ENCODE peak calls at places on chromosome 22, in five cellular contexts. X, V, A, Y and R are unnamed samples.

GRCh38 chr22:31932863-31933262 is 11.5 kb upstream of the YWHAH start:
- DNase-seq in X (no peak), V (no peak), A (no peak), Y (no peak), R (no peak)

GRCh38 chr22:37817705-37818311 is 5.4 kb upstream of the GALR3 start:
- DNase-seq in X (peak; percentile 96), V (peak; percentile 74), A (peak; percentile 90), Y (peak; percentile 81), R (peak; percentile 36)

GRCh38 chr22:39177456-39177775 is 24.9 kb upstream of the CBX7 start:
- DNase-seq in X (peak; percentile 83), V (no peak), A (no peak), Y (no peak), R (no peak)

GRCh38 chr22:20406686-20407408 is 12.9 kb downstream of the ZNF74 start:
- DNase-seq in X (peak; percentile 68), V (no peak), A (no peak), Y (no peak), R (no peak)

GRCh38 chr22:27462190-27462589 is 339.4 kb downstream of the MN1 start:
- DNase-seq in X (no peak), V (no peak), A (no peak), Y (peak; percentile 24), R (no peak)

GRCh38 chr22:27667121-27667843 is 134.3 kb downstream of the MN1 start:
- DNase-seq in X (no peak), V (no peak), A (no peak), Y (peak; percentile 62), R (peak; percentile 89)

GRCh38 chr22:39985383-39986045 is 9.2 kb upstream of the FAM83F start:
- DNase-seq in X (no peak), V (no peak), A (peak; percentile 42), Y (no peak), R (no peak)

GRCh38 chr22:31346733-31347250 is 646 bp upstream of the PATZ1 start:
- DNase-seq in X (peak; percentile 90), V (no peak), A (peak; percentile 57), Y (peak; percentile 45), R (no peak)

GRCh38 chr22:29079218-29079901 is 6.5 kb downstream of the KREMEN1 start:
- DNase-seq in X (peak; percentile 64), V (no peak), A (peak; percentile 64), Y (peak; percentile 36), R (peak; percentile 70)

GRCh38 chr22:42202048-42202447 is 68.4 kb downstream of the TCF20 start:
- DNase-seq in X (no peak), V (no peak), A (no peak), Y (no peak), R (no peak)

GRCh38 chr22:44623771-44624510 is 78.1 kb upstream of the PRR5 start:
- DNase-seq in X (no peak), V (no peak), A (no peak), Y (no peak), R (no peak)

GRCh38 chr22:42368379-42369249 is 63.6 kb downstream of the NFAM1 start:
- DNase-seq in X (no peak), V (no peak), A (peak; percentile 34), Y (no peak), R (no peak)

GRCh38 chr22:19431641-19432091 is at the start of gene HIRA:
- DNase-seq in X (peak; percentile 96), V (peak; percentile 81), A (peak; percentile 82), Y (peak; percentile 83), R (peak; percentile 45)

DNA sequence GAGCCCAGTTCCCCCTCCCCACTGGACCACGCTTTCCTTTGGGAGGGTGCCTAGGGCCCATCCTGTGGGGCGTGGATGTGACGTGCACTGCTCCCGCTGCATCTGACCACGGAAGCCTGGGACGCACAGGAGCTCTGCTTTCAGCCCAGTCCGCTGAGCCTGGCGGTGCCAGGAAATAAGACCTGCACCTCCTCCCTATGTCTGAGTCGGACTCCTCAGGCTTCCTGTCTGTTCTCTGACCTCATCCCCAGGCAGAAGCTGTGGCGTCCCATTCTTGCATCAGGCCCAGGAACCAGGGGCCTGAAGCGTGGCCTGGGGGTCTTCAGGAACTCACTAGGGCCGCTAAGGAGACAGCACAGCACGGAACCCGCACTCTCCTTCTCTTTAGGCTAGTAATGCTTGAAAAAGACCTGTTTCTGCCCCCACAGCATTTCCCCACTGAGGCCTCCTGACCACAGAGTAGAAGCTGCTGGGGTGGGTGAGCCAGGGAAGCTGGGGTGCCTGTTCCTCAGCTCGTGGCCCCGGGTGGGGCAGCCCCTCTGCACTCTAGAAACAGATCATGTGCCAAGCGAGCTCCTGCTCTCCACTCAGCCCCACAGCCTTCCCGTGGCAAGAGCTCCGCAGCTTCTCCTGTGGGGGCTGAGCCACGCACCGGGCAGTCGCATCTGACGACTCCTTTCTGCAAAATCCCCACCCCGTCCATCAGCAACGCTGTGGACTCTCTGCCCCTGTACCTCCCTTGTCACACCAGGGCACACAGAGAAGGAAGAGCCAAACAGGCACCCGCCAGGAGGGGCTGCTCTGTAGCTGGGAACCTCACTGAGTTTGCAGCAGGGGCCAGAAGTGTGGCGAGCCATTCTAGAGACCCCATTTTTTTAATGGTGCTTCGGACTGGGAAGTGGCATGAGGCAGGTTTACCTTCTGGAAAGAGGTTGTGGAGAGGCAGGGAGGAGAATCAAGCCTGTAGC is 22.6 kb downstream of the MOV10L1 start:
- DNase-seq in X (peak; percentile 81), V (no peak), A (no peak), Y (peak; percentile 77), R (no peak)
- TF ChIP-seq CTCF in X (no peak), V (no peak), A (no peak), Y (no peak), R (no peak)

GRCh38 chr22:24741769-24742168 is 32.8 kb downstream of the PIWIL3 start:
- DNase-seq in X (no peak), V (no peak), A (no peak), Y (no peak), R (no peak)

GRCh38 chr22:24741357-24741756 is 33.2 kb downstream of the PIWIL3 start:
- DNase-seq in X (no peak), V (no peak), A (no peak), Y (no peak), R (no peak)

GRCh38 chr22:24744638-24745037 is 29.9 kb downstream of the PIWIL3 start:
- DNase-seq in X (no peak), V (no peak), A (no peak), Y (no peak), R (no peak)
- H3K4me3 ChIP-seq in X (no peak overlapping the region), V (no peak overlapping the region), A (no peak overlapping the region), Y (no peak overlapping the region), R (no peak overlapping the region)

DNA sequence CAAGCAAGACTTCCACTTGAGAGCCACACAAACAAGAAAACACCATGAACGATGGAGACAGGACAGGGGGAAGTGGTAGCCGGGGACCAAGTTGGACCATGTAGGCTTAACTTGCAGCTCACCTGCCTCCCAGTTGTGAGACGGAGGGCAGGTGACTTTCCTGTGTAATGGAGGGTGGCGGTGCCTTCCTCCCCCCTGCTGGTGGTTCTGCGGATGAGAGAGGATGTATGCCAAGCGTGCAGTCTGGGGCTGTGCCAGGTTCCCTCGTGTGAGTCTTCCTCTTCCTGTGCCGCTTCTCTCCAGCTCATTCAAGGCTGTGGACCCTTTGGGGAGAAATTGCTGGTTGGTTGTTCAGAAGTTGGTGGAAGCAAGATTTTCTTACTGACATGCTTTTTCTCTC is 35.1 kb downstream of the MPPED1 start:
- DNase-seq in X (no peak), V (no peak), A (no peak), Y (no peak), R (no peak)
- TF ChIP-seq CTCF in X (no peak), V (no peak), A (no peak), Y (no peak), R (no peak)

GRCh38 chr22:46084376-46084775 is 66.0 kb upstream of the PPARA start:
- DNase-seq in X (peak; percentile 81), V (peak; percentile 31), A (peak; percentile 9), Y (no peak), R (no peak)
- H3K4me3 ChIP-seq in X (no peak overlapping the region), V (peak overlapping the region; percentile 14), A (no peak overlapping the region), Y (peak overlapping the region; percentile 86), R (peak overlapping the region; percentile 98)

DNA sequence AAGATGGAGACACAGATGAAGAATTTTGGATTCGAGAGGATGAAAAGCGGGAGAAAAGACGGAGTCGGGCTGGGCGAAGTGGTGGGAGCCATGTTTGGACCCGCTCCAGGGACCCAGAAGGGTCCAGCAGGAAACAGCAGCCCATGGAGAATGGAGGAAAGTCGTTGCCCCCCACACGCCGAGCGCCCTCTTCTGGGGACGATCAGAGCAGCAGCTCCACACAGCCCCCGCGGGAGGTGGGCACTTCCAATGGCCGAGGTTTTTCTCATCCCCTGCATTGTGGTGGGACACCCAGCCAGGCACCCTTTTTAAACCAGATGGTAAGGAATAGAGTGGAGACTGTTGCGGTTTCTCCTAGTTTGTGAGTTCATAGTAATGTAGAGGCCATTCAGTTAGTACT is 22.8 kb upstream of the SLC25A18 start:
- DNase-seq in X (peak; percentile 54), V (no peak), A (no peak), Y (no peak), R (no peak)
- TF ChIP-seq CTCF in X (no peak), V (no peak), A (no peak), Y (no peak), R (no peak)

GRCh38 chr22:49606562-49606961 is 221.1 kb downstream of the BRD1 start:
- DNase-seq in X (no peak), V (no peak), A (no peak), Y (no peak), R (no peak)

GRCh38 chr22:49608228-49608627 is 219.4 kb downstream of the BRD1 start:
- DNase-seq in X (no peak), V (no peak), A (no peak), Y (no peak), R (no peak)

GRCh38 chr22:49608660-49609059 is 219.0 kb downstream of the BRD1 start:
- DNase-seq in X (no peak), V (no peak), A (no peak), Y (no peak), R (no peak)

GRCh38 chr22:49607821-49608220 is 219.9 kb downstream of the BRD1 start:
- DNase-seq in X (no peak), V (no peak), A (no peak), Y (no peak), R (no peak)

GRCh38 chr22:49609207-49609876 is 218.3 kb downstream of the BRD1 start:
- DNase-seq in X (no peak), V (no peak), A (no peak), Y (no peak), R (no peak)
- H3K4me3 ChIP-seq in X (no peak overlapping the region), V (no peak overlapping the region), A (no peak overlapping the region), Y (no peak overlapping the region), R (no peak overlapping the region)

GRCh38 chr22:35074583-35074982 is 8.6 kb downstream of the ISX start:
- DNase-seq in X (no peak), V (no peak), A (no peak), Y (no peak), R (no peak)
- TF ChIP-seq CTCF in X (no peak), V (no peak), A (no peak), Y (no peak), R (no peak)

DNA sequence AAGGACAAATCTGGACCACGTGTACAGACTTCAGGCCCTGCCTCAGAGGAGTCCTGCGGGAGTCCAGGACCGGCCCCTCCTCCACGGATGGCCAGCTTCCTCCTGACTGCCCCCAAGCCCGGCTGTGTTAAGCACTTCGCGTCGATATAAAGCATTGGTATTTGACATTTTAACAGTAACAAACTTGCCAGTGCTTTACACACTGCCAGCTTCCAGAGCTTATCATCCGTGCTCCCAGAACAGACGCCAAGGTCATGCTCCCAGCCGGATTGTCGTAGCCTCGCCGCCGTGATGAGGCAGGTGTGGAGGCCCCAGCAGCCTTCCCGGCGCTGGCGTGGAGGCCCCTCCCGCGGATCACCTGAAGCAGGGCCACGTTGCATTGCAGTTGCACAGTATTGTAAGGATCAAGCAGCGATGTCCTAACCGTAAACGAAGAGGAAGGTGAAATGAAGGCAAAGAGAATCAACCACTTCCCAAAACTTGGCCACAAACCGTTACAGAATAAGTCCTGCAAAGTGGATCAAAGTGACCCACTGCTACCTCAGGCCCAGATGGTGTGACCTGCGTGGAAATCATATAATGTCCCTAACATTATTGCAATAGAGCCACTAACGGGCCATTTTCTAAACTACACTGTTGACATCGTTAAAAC is 51.7 kb downstream of the CERK start:
- DNase-seq in X (no peak), V (no peak), A (no peak), Y (no peak), R (no peak)
- H3K4me3 ChIP-seq in X (no peak overlapping the region), V (no peak overlapping the region), A (no peak overlapping the region), Y (no peak overlapping the region), R (no peak overlapping the region)